ENCODE peak calls at places on chromosomes 2 and 18, in eight cellular contexts. F is OCI-LY7, D is sigmoid colon, G is HL-60, S is breast epithelium, Z is fibroblast of lung, C is spleen, W is colonic mucosa. K is an unnamed sample.
A peak's percentile ranks its signal among the peaks of the same experiment; 100 is the strongest.

GRCh38 chr2:234705108-234705507 is 208.2 kb upstream of the ARL4C start:
- DNase-seq in F (no peak), D (no peak), G (no peak), S (no peak), Z (peak; percentile 96), C (no peak), W (no peak), K (peak; percentile 83)

GRCh38 chr2:171410624-171411023 is 23.2 kb downstream of the METTL8 start:
- DNase-seq in F (no peak), D (no peak), G (no peak), S (no peak), Z (peak; percentile 17), C (no peak), W (no peak), K (no peak)

GRCh38 chr2:98912221-98912851 is 23.7 kb downstream of the CRACDL start:
- DNase-seq in F (no peak), D (peak; percentile 65), G (no peak), S (peak; percentile 41), Z (peak; percentile 95), C (peak; percentile 66), W (no peak), K (peak; percentile 92)

GRCh38 chr2:18387479-18388206 is 172.8 kb downstream of the RDH14 start:
- DNase-seq in F (peak; percentile 62), D (peak; percentile 91), G (peak; percentile 10), S (peak; percentile 74), Z (peak; percentile 64), C (no peak), W (peak; percentile 81), K (peak; percentile 78)

GRCh38 chr2:54469484-54470053 is 13.4 kb downstream of the SPTBN1 start:
- DNase-seq in F (no peak), D (no peak), G (no peak), S (no peak), Z (no peak), C (no peak), W (no peak), K (no peak)

GRCh38 chr2:1633092-1633721 is 111.1 kb downstream of the PXDN start:
- DNase-seq in F (no peak), D (peak; percentile 26), G (no peak), S (no peak), Z (no peak), C (no peak), W (peak; percentile 59), K (peak; percentile 51)

GRCh38 chr2:168559187-168559586 is 103.1 kb downstream of the CERS6 start:
- DNase-seq in F (no peak), D (no peak), G (no peak), S (no peak), Z (no peak), C (no peak), W (peak; percentile 50), K (peak; percentile 97)

GRCh38 chr2:187215576-187216240 is 232.3 kb downstream of the CALCRL start:
- DNase-seq in F (no peak), D (no peak), G (no peak), S (no peak), Z (peak; percentile 84), C (no peak), W (no peak), K (no peak)

GRCh38 chr2:154992826-154993225 is 294.3 kb downstream of the KCNJ3 start:
- DNase-seq in F (no peak), D (no peak), G (no peak), S (no peak), Z (no peak), C (no peak), W (no peak), K (no peak)

GRCh38 chr2:24820175-24820513 is 26.9 kb downstream of the CENPO start:
- DNase-seq in F (no peak), D (no peak), G (no peak), S (no peak), Z (no peak), C (no peak), W (peak; percentile 13), K (no peak)

GRCh38 chr18:61892683-61893303 is at the start of gene RNF152:
- DNase-seq in F (no peak), D (peak; percentile 75), G (no peak), S (no peak), Z (peak; percentile 23), C (no peak), W (peak; percentile 54), K (peak; percentile 34)

GRCh38 chr2:196592912-196593881 is 46.3 kb upstream of the CCDC150 start:
- DNase-seq in F (no peak), D (no peak), G (no peak), S (no peak), Z (peak; percentile 74), C (peak; percentile 73), W (peak; percentile 18), K (peak; percentile 36)

GRCh38 chr2:10249798-10250197 is 52.9 kb upstream of the HPCAL1 start:
- DNase-seq in F (no peak), D (no peak), G (no peak), S (no peak), Z (no peak), C (no peak), W (no peak), K (no peak)

GRCh38 chr2:75892490-75892889 is 181.8 kb upstream of the GCFC2 start:
- DNase-seq in F (no peak), D (no peak), G (no peak), S (no peak), Z (peak; percentile 8), C (no peak), W (no peak), K (peak; percentile 15)

GRCh38 chr2:35933031-35933430 is 422.5 kb upstream of the CRIM1 start:
- DNase-seq in F (no peak), D (no peak), G (no peak), S (no peak), Z (peak; percentile 1), C (no peak), W (no peak), K (peak; percentile 37)

GRCh38 chr2:127943186-127943585 is 57.4 kb upstream of the AMMECR1L start:
- DNase-seq in F (no peak), D (no peak), G (no peak), S (no peak), Z (no peak), C (no peak), W (no peak), K (peak; percentile 13)

GRCh38 chr18:23352042-23352441 is 101.0 kb upstream of the RIOK3 start:
- DNase-seq in F (no peak), D (no peak), G (no peak), S (no peak), Z (no peak), C (no peak), W (no peak), K (no peak)

GRCh38 chr2:203650860-203651613 is 55.4 kb upstream of the CD28 start:
- DNase-seq in F (peak; percentile 84), D (peak; percentile 67), G (peak; percentile 50), S (no peak), Z (peak; percentile 58), C (no peak), W (peak; percentile 85), K (peak; percentile 81)

GRCh38 chr2:237615631-237616249 is 11.6 kb upstream of the LRRFIP1 start:
- DNase-seq in F (no peak), D (no peak), G (no peak), S (no peak), Z (no peak), C (no peak), W (no peak), K (no peak)

DNA sequence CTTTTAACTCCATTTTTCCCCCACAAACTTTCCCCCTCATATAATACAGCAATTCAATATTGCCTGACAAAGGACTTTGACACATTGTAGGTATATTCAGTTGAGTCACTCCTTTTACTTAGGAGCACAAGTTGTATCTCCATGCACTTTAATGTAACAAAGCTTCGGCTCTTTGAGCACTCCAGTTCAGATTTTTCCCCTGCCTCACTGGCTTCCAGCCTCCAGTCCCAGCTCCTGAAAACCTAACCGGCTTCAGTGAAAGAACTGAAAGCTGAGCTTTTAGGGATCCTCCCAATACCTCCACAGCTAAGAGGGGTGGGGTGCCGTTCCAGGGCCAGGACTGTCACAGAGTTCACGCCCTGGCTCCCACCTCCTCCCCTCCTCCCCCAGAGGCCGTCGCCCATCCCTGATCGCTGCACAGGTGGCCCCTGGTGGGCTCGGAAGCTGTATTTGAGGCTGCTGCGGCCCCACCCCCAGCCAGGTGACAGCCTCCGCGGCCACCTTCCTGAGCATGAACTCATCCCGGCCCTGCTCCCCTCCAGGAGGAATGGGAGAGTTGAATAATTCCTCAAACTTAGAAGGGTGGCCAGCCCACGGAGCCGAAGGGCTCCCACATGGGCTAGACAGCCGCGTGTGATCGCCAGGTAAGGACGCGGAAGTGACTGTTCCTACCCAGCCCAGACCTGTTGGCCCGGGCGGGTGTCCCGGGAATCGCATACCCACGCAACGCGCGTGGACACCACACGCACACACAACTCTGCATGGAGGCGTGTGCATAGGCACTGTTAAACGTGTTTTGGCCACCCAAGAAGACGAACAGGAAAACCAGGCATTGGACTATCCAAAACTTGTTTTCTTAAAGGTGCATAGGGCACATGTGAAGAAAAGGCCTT is 1.8 kb downstream of the MYO5B start:
- DNase-seq in F (no peak), D (no peak), G (no peak), S (peak; percentile 28), Z (no peak), C (no peak), W (peak; percentile 51), K (peak; percentile 53)
- H3K4me3 ChIP-seq in F (no peak overlapping the region), D (peak overlapping the region; percentile 49), G (no peak overlapping the region), S (peak overlapping the region; percentile 59), Z (no peak overlapping the region), C (no peak overlapping the region), W (peak overlapping the region; percentile 55), K (peak overlapping the region; percentile 48)

GRCh38 chr18:33440384-33441043 is at the start of gene CCDC178:
- DNase-seq in F (no peak), D (peak; percentile 58), G (no peak), S (no peak), Z (peak; percentile 49), C (peak; percentile 56), W (no peak), K (no peak)

GRCh38 chr18:33444699-33445098 is 4.2 kb upstream of the CCDC178 start:
- DNase-seq in F (no peak), D (no peak), G (no peak), S (no peak), Z (no peak), C (no peak), W (no peak), K (no peak)

GRCh38 chr18:33440011-33440383 is 524 bp downstream of the CCDC178 start:
- DNase-seq in F (peak; percentile 8), D (peak; percentile 66), G (no peak), S (no peak), Z (peak; percentile 76), C (no peak), W (peak; percentile 32), K (peak; percentile 44)
- TF ChIP-seq CTCF in F (peak; percentile 32), D (no peak), G (no peak), S (no peak), Z (peak; percentile 71), C (peak; percentile 36), W (peak; percentile 15), K (peak; percentile 61)

DNA sequence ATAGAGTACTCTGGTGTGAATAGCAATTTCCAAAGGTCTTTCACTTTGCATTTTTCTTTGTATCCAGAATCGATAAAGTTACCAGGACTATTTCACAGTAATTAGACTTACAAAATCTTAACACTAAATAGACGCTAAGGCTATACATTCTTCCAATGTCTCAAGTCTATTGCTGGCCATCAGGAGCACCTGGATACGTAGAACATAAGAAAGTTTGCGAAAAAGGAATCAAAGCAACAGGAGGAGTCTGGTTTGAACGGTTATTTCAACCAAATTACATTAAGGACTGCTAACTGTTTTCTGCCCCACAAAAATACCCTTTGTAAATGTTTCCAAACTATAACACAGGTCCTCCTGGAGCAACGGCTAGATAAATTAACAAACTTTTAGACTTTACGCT is 1.4 kb upstream of the HNRNPA3 start:
- DNase-seq in F (no peak), D (no peak), G (no peak), S (no peak), Z (no peak), C (no peak), W (no peak), K (no peak)
- H3K4me3 ChIP-seq in F (peak overlapping the region; percentile 81), D (peak overlapping the region; percentile 77), G (peak overlapping the region; percentile 55), S (peak overlapping the region; percentile 86), Z (peak overlapping the region; percentile 90), C (no peak overlapping the region), W (peak overlapping the region; percentile 81), K (peak overlapping the region; percentile 47)

GRCh38 chr2:144890828-144891227 is 370.9 kb upstream of the ZEB2 start:
- DNase-seq in F (peak; percentile 68), D (no peak), G (no peak), S (no peak), Z (peak; percentile 55), C (no peak), W (no peak), K (peak; percentile 58)
- TF ChIP-seq CTCF in F (peak; percentile 73), D (no peak), G (peak; percentile 9), S (no peak), Z (peak; percentile 28), C (peak; percentile 48), W (no peak), K (peak; percentile 36)